ENCODE peak calls at places on chromosomes 7 and 10, in nine cellular contexts. V, T, A, Z, C, Y, G, L and Q are unnamed samples.

GRCh38 chr7:30027065-30027456 is 559 bp upstream of the FKBP14 start:
- DNase-seq in V (no peak), T (no peak), A (no peak), Z (peak), C (peak), Y (peak), G (no peak), L (no peak), Q (no peak)

GRCh38 chr10:84007482-84007881 is 131.8 kb upstream of the GHITM start:
- DNase-seq in V (no peak), T (no peak), A (no peak), Z (no peak), C (no peak), Y (no peak), G (no peak), L (no peak), Q (no peak)

GRCh38 chr10:83539528-83540308 is 599.6 kb upstream of the GHITM start:
- DNase-seq in V (peak), T (peak), A (peak), Z (peak), C (no peak), Y (peak), G (peak), L (no peak), Q (no peak)

GRCh38 chr7:6575246-6576023 is 1.8 kb upstream of the ZDHHC4 start:
- DNase-seq in V (no peak), T (no peak), A (no peak), Z (no peak), C (no peak), Y (no peak), G (no peak), L (no peak), Q (no peak)

GRCh38 chr7:106767073-106767472 is 98.0 kb upstream of the PIK3CG start:
- DNase-seq in V (no peak), T (no peak), A (no peak), Z (peak), C (no peak), Y (peak), G (no peak), L (no peak), Q (no peak)

GRCh38 chr10:12062754-12063482 is 5.8 kb upstream of the DHTKD1 start:
- DNase-seq in V (no peak), T (no peak), A (no peak), Z (no peak), C (no peak), Y (no peak), G (no peak), L (no peak), Q (no peak)

GRCh38 chr10:43227911-43228782 is 38.7 kb downstream of the RASGEF1A start:
- DNase-seq in V (peak), T (peak), A (no peak), Z (no peak), C (no peak), Y (no peak), G (no peak), L (no peak), Q (no peak)

GRCh38 chr10:11687779-11688447 is 54.3 kb upstream of the ECHDC3 start:
- DNase-seq in V (no peak), T (peak), A (no peak), Z (no peak), C (peak), Y (no peak), G (no peak), L (no peak), Q (peak)

GRCh38 chr10:90641731-90642130 is 216.1 kb downstream of the HTR7 start:
- DNase-seq in V (no peak), T (no peak), A (no peak), Z (no peak), C (no peak), Y (peak), G (no peak), L (no peak), Q (no peak)

GRCh38 chr10:21441625-21442024 is 83.9 kb downstream of the SKIDA1 start:
- DNase-seq in V (no peak), T (no peak), A (no peak), Z (no peak), C (no peak), Y (no peak), G (no peak), L (no peak), Q (no peak)

DNA sequence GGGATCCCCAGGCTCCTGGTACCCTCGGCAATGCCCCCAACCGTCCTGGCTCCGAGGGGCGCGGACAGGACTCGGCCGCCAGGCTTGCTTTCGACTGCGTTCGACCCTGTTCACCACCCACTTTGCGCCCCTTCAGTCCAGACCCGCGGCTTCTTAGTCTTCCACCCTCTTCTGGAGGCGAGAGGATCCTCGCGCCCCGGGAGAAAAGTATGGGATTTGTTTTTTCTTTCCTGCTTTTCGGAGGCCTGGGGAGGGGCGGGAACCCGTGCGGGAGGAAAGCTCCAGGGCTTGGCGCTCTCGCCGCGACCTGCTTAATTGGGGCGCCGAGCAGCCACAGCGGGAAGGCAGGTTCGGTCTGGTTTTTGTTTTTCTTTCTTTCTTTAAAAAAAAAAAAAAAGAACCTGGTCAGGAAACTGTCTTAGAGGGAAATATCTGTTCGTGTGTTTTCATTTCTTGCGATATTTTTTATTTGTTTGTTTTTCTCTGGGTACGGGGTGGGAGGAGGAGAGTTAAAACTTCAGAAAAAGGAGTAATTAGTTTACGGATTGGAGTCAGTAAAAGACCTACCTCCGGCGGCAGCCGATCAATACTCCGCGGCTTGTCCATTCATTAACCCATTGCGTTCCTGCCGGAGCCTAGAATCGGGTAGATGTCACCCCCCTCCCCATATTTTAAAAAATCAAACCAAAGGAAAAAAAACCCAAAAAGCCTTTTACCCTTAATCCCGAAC is 1.6 kb downstream of the EMX2 start:
- DNase-seq in V (no peak), T (no peak), A (no peak), Z (no peak), C (no peak), Y (no peak), G (no peak), L (no peak), Q (no peak)
- TF ChIP-seq CTCF in V (no peak), T (no peak), A (no peak), Z (no peak), C (no peak), Y (no peak), G (no peak), L (no peak), Q (no peak)

GRCh38 chr10:5959581-5960069 is 17.7 kb downstream of the IL15RA start:
- DNase-seq in V (peak), T (no peak), A (no peak), Z (no peak), C (no peak), Y (no peak), G (no peak), L (no peak), Q (no peak)
- TF ChIP-seq CTCF in V (no peak), T (no peak), A (no peak), Z (no peak), C (no peak), Y (no peak), G (no peak), L (no peak), Q (no peak)

GRCh38 chr7:14585232-14585631 is 317.3 kb downstream of the DGKB start:
- DNase-seq in V (no peak), T (no peak), A (no peak), Z (no peak), C (no peak), Y (no peak), G (no peak), L (no peak), Q (no peak)
- TF ChIP-seq CTCF in V (no peak), T (no peak), A (no peak), Z (no peak), C (no peak), Y (no peak), G (no peak), L (no peak), Q (no peak)

DNA sequence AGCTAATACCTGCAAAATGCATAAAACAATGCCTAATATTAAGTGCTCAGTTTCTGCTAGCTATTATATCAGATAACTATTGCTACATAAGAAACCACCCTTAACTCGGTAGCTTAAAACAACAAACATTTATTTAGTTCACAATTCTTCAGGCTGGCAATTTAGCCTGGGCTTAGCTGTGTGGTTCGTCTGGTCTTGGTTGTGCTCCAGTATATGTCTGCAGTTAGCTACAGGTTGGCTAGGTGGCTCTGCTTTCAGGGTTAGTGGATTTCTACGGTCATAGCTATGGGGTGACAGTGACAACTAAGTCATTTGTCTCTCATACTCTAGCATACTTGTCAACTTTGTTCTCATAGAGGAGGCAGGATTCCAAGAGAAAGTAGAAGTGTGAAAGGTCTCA is 61.8 kb upstream of the NRP1 start:
- DNase-seq in V (no peak), T (no peak), A (no peak), Z (no peak), C (no peak), Y (no peak), G (no peak), L (no peak), Q (no peak)
- TF ChIP-seq CTCF in V (no peak), T (no peak), A (no peak), Z (no peak), C (peak), Y (no peak), G (no peak), L (no peak), Q (no peak)

GRCh38 chr7:47534322-47535032 is 47.4 kb downstream of the TNS3 start:
- DNase-seq in V (no peak), T (no peak), A (no peak), Z (no peak), C (peak), Y (no peak), G (no peak), L (no peak), Q (no peak)
- TF ChIP-seq CTCF in V (no peak), T (no peak), A (no peak), Z (no peak), C (peak), Y (no peak), G (no peak), L (no peak), Q (peak)

DNA sequence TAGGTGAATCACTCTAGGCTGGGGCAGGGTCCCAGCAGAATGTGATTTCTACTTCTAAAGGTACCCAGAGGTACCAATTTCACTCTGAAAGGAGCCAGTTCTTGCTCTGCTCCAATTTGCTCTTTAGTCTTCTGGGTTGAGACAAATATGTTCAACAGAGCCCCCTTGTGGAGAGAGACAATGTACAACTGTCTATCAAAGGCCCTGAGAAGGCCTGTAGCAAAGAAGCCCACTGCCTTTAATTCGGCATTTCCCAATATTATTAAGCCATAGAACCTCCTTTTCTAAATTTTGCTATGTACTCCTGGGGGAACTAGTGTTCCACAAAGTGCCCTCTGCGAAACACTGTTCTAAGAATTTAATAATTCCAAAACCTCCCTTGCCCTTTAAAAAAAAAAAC is 161.0 kb upstream of the BMPER start:
- DNase-seq in V (no peak), T (no peak), A (no peak), Z (peak), C (peak), Y (peak), G (no peak), L (no peak), Q (no peak)
- TF ChIP-seq CTCF in V (no peak), T (peak), A (no peak), Z (peak), C (peak), Y (peak), G (no peak), L (no peak), Q (peak)

GRCh38 chr10:74202356-74202755 is 51.3 kb downstream of the ADK start:
- DNase-seq in V (no peak), T (no peak), A (peak), Z (peak), C (no peak), Y (no peak), G (no peak), L (no peak), Q (no peak)
- TF ChIP-seq CTCF in V (no peak), T (no peak), A (no peak), Z (no peak), C (no peak), Y (no peak), G (no peak), L (no peak), Q (no peak)

GRCh38 chr7:124033093-124033806 is 383 bp upstream of the TMEM229A start:
- DNase-seq in V (peak), T (peak), A (peak), Z (peak), C (no peak), Y (peak), G (peak), L (no peak), Q (no peak)

GRCh38 chr7:124033807-124034753 is 1.2 kb upstream of the TMEM229A start:
- DNase-seq in V (no peak), T (no peak), A (no peak), Z (no peak), C (no peak), Y (no peak), G (no peak), L (no peak), Q (no peak)

GRCh38 chr7:124031406-124031805 is 1.5 kb downstream of the TMEM229A start:
- DNase-seq in V (no peak), T (no peak), A (no peak), Z (no peak), C (no peak), Y (no peak), G (no peak), L (no peak), Q (no peak)

GRCh38 chr7:124031919-124032318 is 948 bp downstream of the TMEM229A start:
- DNase-seq in V (no peak), T (no peak), A (no peak), Z (no peak), C (no peak), Y (no peak), G (no peak), L (no peak), Q (no peak)

GRCh38 chr7:124032369-124033092 is at the start of gene TMEM229A:
- DNase-seq in V (peak), T (peak), A (peak), Z (peak), C (peak), Y (peak), G (peak), L (no peak), Q (peak)
- TF ChIP-seq CTCF in V (no peak), T (no peak), A (no peak), Z (no peak), C (peak), Y (no peak), G (no peak), L (no peak), Q (no peak)